ENCODE peak calls at places on chromosomes 6 and 20, in seven cellular contexts. R, X, C, G, W, M and F are unnamed samples.

GRCh38 chr6:142271476-142271875 is 30.3 kb upstream of the ADGRG6 start:
- DNase-seq in W (no peak), C (no peak), X (no peak), G (no peak), M (peak; percentile 8), R (no peak), F (no peak)

GRCh38 chr20:33443006-33443511 is 504 bp downstream of the SNTA1 start:
- DNase-seq in W (peak; percentile 27), C (no peak), R (no peak), X (peak; percentile 41), G (no peak), M (no peak), F (peak; percentile 70)

GRCh38 chr6:163489584-163489983 is 75.1 kb downstream of the QKI start:
- DNase-seq in M (peak; percentile 21), C (no peak), R (no peak), W (no peak), G (peak; percentile 41), X (no peak), F (no peak)

GRCh38 chr6:40371621-40372020 is 215.5 kb downstream of the LRFN2 start:
- DNase-seq in X (no peak), R (no peak), G (peak; percentile 73), C (no peak), W (no peak), M (no peak), F (no peak)

GRCh38 chr6:453152-453551 is 61.6 kb downstream of the IRF4 start:
- DNase-seq in M (peak; percentile 80), X (no peak), C (no peak), R (no peak), G (no peak), W (no peak), F (peak; percentile 54)

GRCh38 chr6:126534418-126534817 is 194.5 kb downstream of the CENPW start:
- DNase-seq in X (no peak), M (no peak), W (no peak), G (no peak), C (no peak), R (no peak), F (no peak)

GRCh38 chr6:43428112-43428570 is 800 bp downstream of the ABCC10 start:
- DNase-seq in W (no peak), C (no peak), G (no peak), R (no peak), M (no peak), X (no peak), F (no peak)

GRCh38 chr6:26025894-26026832 is 61.1 kb upstream of the HFE start:
- DNase-seq in M (peak; percentile 96), R (peak; percentile 97), G (peak; percentile 92), X (peak; percentile 94), W (peak; percentile 98), C (peak; percentile 93), F (peak; percentile 92)

GRCh38 chr6:36656441-36656840 is 22.1 kb upstream of the CDKN1A start:
- DNase-seq in X (no peak), C (no peak), W (no peak), R (no peak), G (peak; percentile 34), M (no peak), F (no peak)

GRCh38 chr6:34235605-34236422 is 859 bp upstream of the HMGA1 start:
- DNase-seq in C (peak; percentile 79), W (peak; percentile 70), G (no peak), M (peak; percentile 74), X (peak; percentile 31), R (peak; percentile 75), F (peak; percentile 70)

GRCh38 chr6:34234667-34235604 is 1.7 kb upstream of the HMGA1 start:
- DNase-seq in X (no peak), R (no peak), G (no peak), W (peak; percentile 62), C (no peak), M (no peak), F (no peak)

GRCh38 chr6:34237722-34238506 is 1.2 kb downstream of the HMGA1 start:
- DNase-seq in W (peak; percentile 68), R (no peak), M (no peak), C (peak; percentile 69), X (peak; percentile 35), G (no peak), F (peak; percentile 67)

GRCh38 chr6:34237316-34237721 is 646 bp downstream of the HMGA1 start:
- DNase-seq in R (no peak), G (no peak), M (no peak), C (no peak), W (no peak), X (peak; percentile 31), F (peak; percentile 64)

DNA sequence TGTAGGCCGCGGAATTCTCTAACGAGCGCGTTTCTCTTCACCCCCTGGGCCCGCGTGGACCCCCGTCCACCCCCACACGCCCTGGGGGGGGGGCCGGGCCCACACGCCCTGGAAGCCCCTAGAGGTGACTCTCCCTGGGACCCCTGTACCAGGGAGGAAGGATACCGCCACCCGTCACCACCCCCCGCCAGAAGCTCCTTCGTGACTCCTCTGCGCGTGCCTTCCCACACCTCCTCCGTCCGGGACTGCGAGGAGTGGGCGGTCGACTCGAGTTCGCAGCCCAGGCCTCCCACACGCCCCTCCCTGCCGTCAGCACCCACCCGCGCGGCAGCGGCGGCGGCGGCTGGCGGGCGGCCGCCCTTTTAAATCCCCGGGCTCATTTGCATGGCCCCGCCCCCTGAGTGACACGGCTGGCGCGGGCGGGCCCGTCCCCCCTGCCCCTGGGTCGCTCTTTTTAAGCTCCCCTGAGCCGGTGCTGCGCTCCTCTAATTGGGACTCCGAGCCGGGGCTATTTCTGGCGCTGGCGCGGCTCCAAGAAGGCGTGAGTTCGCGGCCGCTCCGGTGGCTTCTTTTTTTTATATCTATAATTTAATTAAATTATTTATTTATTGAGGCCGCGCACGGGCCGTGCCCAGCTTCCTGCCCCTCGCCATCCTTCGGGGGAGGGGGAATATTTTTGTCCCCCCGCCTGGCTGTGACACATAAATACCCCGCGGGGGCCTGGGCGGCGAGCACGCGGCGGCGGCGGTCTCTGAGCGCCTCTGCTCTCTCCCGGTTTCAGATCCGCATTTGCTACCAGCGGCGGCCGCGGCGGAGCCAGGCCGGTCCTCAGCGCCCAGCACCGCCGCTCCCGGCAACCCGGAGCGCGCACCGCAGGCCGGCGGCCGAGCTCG is at the start of gene HMGA1:
- DNase-seq in R (peak; percentile 68), M (peak; percentile 90), W (peak; percentile 92), X (peak; percentile 79), C (peak; percentile 93), G (peak; percentile 77), F (peak; percentile 95)
- TF ChIP-seq CTCF in R (no peak), M (no peak), W (no peak), X (peak; percentile 5), C (no peak), G (no peak), F (no peak)

GRCh38 chr6:42254505-42254904 is 36.8 kb upstream of the MRPS10 start:
- DNase-seq in R (no peak), G (no peak), X (no peak), C (no peak), W (no peak), M (no peak), F (no peak)

GRCh38 chr6:42249279-42249678 is 31.6 kb upstream of the MRPS10 start:
- DNase-seq in M (no peak), C (no peak), X (no peak), W (no peak), G (peak; percentile 64), R (no peak), F (no peak)

GRCh38 chr6:42251500-42251899 is 33.8 kb upstream of the MRPS10 start:
- DNase-seq in X (no peak), W (no peak), R (no peak), G (no peak), C (no peak), M (peak; percentile 69), F (no peak)

GRCh38 chr6:42250509-42250908 is 32.8 kb upstream of the MRPS10 start:
- DNase-seq in C (no peak), M (no peak), R (no peak), X (no peak), W (no peak), G (no peak), F (no peak)

DNA sequence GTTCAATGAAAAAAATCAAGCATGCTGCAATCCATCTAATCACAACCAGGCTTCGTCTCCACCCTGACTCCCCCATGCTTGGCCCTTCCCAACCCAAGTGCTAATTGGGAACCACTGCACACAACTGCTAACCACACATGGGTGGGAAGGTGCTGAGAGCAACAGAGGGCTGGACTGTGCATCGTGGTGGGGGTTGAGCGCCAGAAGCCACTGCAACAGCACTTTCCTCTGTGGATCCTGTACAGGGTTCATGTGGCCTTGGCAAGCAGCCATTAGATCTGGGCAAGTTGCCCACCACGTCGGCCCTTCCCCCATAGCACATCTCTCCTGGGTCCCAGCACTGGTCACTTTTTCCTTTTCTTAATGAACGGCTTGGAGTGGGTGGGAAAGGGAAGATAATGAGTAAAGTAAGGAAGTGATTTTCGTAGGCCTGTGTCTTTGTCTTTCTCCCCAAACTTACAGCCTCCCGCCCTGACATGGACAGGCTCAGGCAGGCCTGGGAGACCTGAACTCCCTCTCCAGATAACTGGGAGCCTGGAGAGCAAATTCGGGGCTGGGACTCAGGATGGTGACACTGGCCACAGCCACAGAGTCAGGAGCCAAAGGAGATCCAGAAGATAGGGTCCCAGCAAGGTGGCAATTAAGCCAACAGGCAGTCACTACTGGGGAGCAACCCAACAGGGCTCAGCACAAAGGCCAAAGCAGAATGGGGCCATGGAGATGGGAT is 34.4 kb upstream of the MRPS10 start:
- DNase-seq in M (peak; percentile 71), W (peak; percentile 64), X (peak; percentile 83), C (peak; percentile 87), G (no peak), R (peak; percentile 9), F (peak; percentile 62)
- H3K36me3 ChIP-seq in M (peaks cover 7% of the 10 kb centered on the region), W (no peaks in the 10 kb centered on the region), X (no peaks in the 10 kb centered on the region), C (peaks cover 57% of the 10 kb centered on the region), G (no peaks in the 10 kb centered on the region), R (peaks cover 21% of the 10 kb centered on the region), F (no peaks in the 10 kb centered on the region)

DNA sequence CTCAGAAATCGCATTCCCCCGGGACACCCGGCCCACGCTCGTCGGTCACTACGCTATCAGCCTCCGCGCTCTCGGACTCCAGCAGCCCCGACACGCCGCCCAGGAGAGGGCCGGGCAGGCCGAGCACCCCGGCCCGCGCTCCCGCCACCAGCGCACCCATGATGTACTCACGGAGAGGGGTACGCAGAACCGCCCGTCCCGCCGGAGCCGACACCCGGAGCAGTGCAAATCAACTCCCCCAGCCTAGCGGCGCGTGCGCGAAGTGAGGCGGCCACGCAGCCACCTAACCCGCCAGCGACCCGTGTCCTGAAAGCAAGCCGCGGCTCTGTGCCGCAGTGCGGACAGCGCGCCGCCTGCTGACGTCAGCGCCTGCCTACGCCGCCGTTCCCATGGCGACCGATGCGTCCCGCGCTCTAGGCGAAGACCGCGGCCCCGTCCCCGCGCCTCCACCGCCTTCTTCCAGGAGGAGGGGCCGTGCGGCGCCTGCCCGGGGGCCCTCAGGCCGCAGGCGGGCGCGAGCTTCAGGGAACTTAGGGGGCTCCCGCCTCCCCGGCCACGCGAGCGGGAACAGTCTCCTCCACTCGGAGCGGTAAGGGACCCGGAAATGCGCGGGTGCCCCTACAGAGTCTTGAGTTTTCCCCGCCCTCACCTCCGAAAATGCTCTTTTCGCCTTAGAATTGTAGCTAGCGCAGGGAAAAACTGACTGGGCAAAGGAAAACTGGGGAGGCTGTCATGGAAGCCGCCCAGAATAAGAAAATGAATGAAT is at the start of gene AHI1:
- DNase-seq in C (peak; percentile 98), G (peak; percentile 88), W (peak; percentile 95), X (peak; percentile 95), R (peak; percentile 90), M (peak; percentile 94), F (peak; percentile 95)
- TF ChIP-seq CTCF in C (no peak), G (no peak), W (no peak), X (peak; percentile 52), R (no peak), M (no peak), F (no peak)

DNA sequence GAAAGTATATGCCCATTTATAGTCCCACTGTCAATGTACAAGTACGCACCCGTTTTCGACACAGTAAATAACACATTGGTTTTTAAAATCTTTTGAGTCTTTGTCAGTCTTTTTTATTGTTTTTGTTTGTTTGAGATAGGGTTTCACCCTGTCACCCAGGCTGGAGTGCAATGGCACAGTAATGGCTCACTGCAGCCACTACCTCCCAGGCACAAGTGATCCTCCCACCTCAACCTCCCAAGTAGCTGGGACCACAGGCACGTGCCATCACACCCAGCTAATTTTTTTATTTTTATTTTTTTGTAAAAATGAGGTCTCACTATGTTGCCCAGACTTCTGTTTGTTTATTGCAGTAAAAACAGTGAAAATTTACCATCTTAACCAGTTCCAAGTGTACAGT is 19.4 kb downstream of the KAT14 start:
- DNase-seq in R (no peak), C (no peak), G (no peak), X (no peak), W (no peak), M (no peak), F (no peak)
- H3K36me3 ChIP-seq in R (peaks cover 1% of the 10 kb centered on the region), C (peaks cover 66% of the 10 kb centered on the region), G (peaks cover 6% of the 10 kb centered on the region), X (no peaks in the 10 kb centered on the region), W (no peaks in the 10 kb centered on the region), M (no peaks in the 10 kb centered on the region), F (peaks cover 10% of the 10 kb centered on the region)